ENCODE peak calls at places on chromosomes 7 and 10, in four cellular contexts. One of them, this sample, is unnamed.

GRCh38 chr7:113209449-113210203 is 91.3 kb upstream of the SMIM30 start:
- DNase-seq in HepG2: no peak
- DNase-seq in H1: no peak
- DNase-seq in GM12878: no peak
- DNase-seq in this sample: no peak

GRCh38 chr7:86814980-86815379 is 171.3 kb downstream of the GRM3 start:
- DNase-seq in HepG2: peak; percentile 20
- DNase-seq in H1: peak; percentile 9
- DNase-seq in GM12878: no peak
- DNase-seq in this sample: peak; percentile 50

GRCh38 chr7:91660734-91661355 is 219.7 kb downstream of the MTERF1 start:
- DNase-seq in HepG2: no peak
- DNase-seq in H1: no peak
- DNase-seq in GM12878: peak; percentile 2
- DNase-seq in this sample: no peak

GRCh38 chr10:67783576-67784294 is 54.3 kb downstream of the DNAJC12 start:
- DNase-seq in HepG2: no peak
- DNase-seq in H1: no peak
- DNase-seq in GM12878: no peak
- DNase-seq in this sample: no peak

GRCh38 chr10:30737931-30738391 is 108.4 kb upstream of the LYZL2 start:
- DNase-seq in HepG2: no peak
- DNase-seq in H1: no peak
- DNase-seq in GM12878: peak; percentile 85
- DNase-seq in this sample: no peak

GRCh38 chr10:70662362-70663220 is 9.7 kb upstream of the ADAMTS14 start:
- DNase-seq in HepG2: no peak
- DNase-seq in H1: no peak
- DNase-seq in GM12878: no peak
- DNase-seq in this sample: no peak

GRCh38 chr7:98826400-98826799 is 43.4 kb downstream of the TMEM130 start:
- DNase-seq in HepG2: no peak
- DNase-seq in H1: no peak
- DNase-seq in GM12878: no peak
- DNase-seq in this sample: no peak

GRCh38 chr10:129916506-129916995 is 47.5 kb downstream of the EBF3 start:
- DNase-seq in HepG2: no peak
- DNase-seq in H1: no peak
- DNase-seq in GM12878: no peak
- DNase-seq in this sample: no peak

GRCh38 chr10:71268751-71269150 is 50.3 kb upstream of the SLC29A3 start:
- DNase-seq in HepG2: no peak
- DNase-seq in H1: no peak
- DNase-seq in GM12878: no peak
- DNase-seq in this sample: no peak

GRCh38 chr7:22549051-22549450 is 49.1 kb upstream of the STEAP1B start:
- DNase-seq in HepG2: no peak
- DNase-seq in H1: no peak
- DNase-seq in GM12878: no peak
- DNase-seq in this sample: no peak

GRCh38 chr10:50991496-50992355 is 82.6 kb upstream of the PRKG1 start:
- DNase-seq in HepG2: no peak
- DNase-seq in H1: no peak
- DNase-seq in GM12878: no peak
- DNase-seq in this sample: peak; percentile 64

GRCh38 chr7:37824987-37825509 is 23.3 kb upstream of the NME8 start:
- DNase-seq in HepG2: no peak
- DNase-seq in H1: no peak
- DNase-seq in GM12878: no peak
- DNase-seq in this sample: no peak

GRCh38 chr10:33071857-33072256 is 113.8 kb upstream of the ITGB1 start:
- DNase-seq in HepG2: no peak
- DNase-seq in H1: peak; percentile 27
- DNase-seq in GM12878: no peak
- DNase-seq in this sample: no peak

GRCh38 chr7:99004216-99004615 is 125.9 kb downstream of the TRRAP start:
- DNase-seq in HepG2: no peak
- DNase-seq in H1: no peak
- DNase-seq in GM12878: no peak
- DNase-seq in this sample: no peak

GRCh38 chr7:116208919-116209318 is 1.4 kb upstream of the TES start:
- DNase-seq in HepG2: no peak
- DNase-seq in H1: no peak
- DNase-seq in GM12878: no peak
- DNase-seq in this sample: no peak

DNA sequence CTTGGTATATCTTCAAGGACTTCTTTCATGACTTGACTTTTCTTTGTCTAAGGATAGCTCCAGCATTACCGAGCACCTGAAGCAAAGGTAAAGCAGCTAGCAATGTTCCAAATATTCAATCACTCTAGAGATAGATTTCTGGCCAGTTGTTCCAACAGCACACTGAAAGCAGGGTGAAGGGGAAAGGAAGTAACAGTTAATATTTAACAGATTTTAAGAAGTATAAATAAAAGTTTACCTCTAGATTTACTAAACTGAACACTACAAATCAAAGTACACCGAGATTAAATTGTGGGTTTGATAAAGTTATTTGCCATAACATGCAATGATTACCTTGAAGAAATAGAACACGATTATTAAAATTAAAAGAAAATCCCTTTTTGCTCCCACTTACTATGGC is 70.9 kb upstream of the GRID1 start:
- DNase-seq in HepG2: no peak
- DNase-seq in H1: no peak
- DNase-seq in GM12878: no peak
- DNase-seq in this sample: no peak
- TF ChIP-seq TCF12 in HepG2: no peak
- TF ChIP-seq TCF12 in H1: no peak
- TF ChIP-seq TCF12 in GM12878: no peak
- TF ChIP-seq TCF12 in this sample: no peak

DNA sequence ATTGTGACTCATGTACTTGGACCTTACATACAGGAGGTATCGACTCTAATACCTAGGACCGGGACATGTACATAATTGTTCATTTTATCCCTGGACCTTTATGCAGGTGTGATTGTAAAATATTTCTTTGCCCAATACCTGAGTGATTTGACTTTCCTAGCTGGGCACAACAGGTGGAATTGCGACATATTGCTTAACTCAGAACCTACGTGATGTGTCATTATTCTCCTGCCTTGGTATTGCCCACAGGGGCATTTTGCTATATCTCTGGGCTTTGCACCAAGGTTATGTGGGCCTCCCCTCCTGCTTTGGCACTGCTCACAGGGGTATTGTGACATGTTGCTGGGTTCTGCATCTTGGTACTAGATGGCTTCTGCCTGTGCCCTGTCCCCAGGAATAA is 23.9 kb upstream of the ZNF107 start:
- DNase-seq in HepG2: no peak
- DNase-seq in H1: no peak
- DNase-seq in GM12878: no peak
- DNase-seq in this sample: no peak
- H3K9me3 ChIP-seq in HepG2: no peaks in the 10 kb centered on the region
- H3K9me3 ChIP-seq in H1: peaks cover 74% of the 10 kb centered on the region
- H3K9me3 ChIP-seq in GM12878: no peaks in the 10 kb centered on the region
- H3K9me3 ChIP-seq in this sample: no peaks in the 10 kb centered on the region

DNA sequence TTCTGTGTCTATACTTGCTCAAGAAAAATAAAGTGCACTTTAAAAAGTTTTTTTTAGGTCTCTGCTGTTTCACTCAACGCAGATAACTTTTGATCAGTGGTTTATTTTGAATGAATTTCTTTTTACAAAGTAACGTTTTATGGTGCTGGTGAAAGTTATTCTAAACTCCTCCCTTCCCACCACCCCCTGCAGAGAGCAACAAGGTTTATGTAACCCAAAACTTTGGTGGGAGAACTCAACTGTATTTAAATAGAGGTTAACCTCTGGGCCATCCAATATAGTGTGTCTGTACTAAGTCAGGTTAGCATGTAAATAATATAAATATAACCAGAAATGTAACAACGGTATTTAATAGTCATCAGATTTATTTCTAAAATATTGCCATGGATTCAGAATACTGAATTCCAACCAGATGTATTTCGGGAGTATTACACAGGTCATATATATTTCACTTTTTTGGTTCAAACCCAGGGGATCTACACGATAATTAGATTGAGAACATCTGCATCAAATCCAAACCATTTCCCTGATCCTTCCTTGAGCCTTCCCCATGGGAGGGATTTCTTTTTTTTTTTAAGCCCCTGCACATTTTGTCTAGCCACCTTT is 3.9 kb upstream of the CUX1 start:
- DNase-seq in HepG2: no peak
- DNase-seq in H1: no peak
- DNase-seq in GM12878: no peak
- DNase-seq in this sample: no peak
- TF ChIP-seq TCF12 in HepG2: no peak
- TF ChIP-seq TCF12 in H1: no peak
- TF ChIP-seq TCF12 in GM12878: no peak
- TF ChIP-seq TCF12 in this sample: no peak

GRCh38 chr10:37572206-37572605 is 285.2 kb downstream of the ZNF248 start:
- DNase-seq in HepG2: no peak
- DNase-seq in H1: no peak
- DNase-seq in GM12878: no peak
- DNase-seq in this sample: no peak
- H3K9me3 ChIP-seq in HepG2: no peaks in the 10 kb centered on the region
- H3K9me3 ChIP-seq in H1: peaks cover 56% of the 10 kb centered on the region
- H3K9me3 ChIP-seq in GM12878: no peaks in the 10 kb centered on the region
- H3K9me3 ChIP-seq in this sample: no peaks in the 10 kb centered on the region

DNA sequence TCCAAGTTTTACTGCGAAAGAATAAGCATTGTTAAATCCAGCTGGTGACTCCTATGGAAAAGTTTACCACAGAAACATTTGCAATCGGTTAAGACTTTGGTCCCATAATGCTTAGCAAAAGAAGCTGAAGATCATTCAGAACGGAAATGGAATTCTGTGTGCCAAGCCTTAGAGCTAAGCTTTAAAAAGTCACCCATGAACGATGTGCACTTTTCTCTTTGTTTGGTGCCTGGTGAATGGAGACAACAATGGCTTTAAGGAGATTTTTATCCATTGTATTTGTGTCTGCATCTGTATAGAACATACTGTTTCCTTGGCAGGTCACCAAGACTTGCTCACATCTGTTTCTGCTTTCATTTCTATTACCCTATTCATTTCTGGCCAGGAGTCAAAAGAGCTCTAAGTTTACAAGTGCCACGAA is 26.3 kb upstream of the COL1A2 start:
- DNase-seq in HepG2: no peak
- DNase-seq in H1: no peak
- DNase-seq in GM12878: no peak
- DNase-seq in this sample: peak; percentile 62
- TF ChIP-seq TCF12 in HepG2: no peak
- TF ChIP-seq TCF12 in H1: no peak
- TF ChIP-seq TCF12 in GM12878: no peak
- TF ChIP-seq TCF12 in this sample: peak; percentile 97